ENCODE peak calls at places on chromosomes 3 and 15, in four cellular contexts. J is K562, H is H1, U is GM12878. A is an unnamed sample.

GRCh38 chr3:86416334-86416733 is 574.6 kb downstream of the VGLL3 start:
- DNase-seq in J (no peak), U (no peak), H (no peak), A (no peak)

GRCh38 chr15:56608140-56608778 is 125.0 kb downstream of the ZNF280D start:
- DNase-seq in J (no peak), U (peak; percentile 66), H (no peak), A (peak; percentile 10)

GRCh38 chr3:77038468-77038927 is 1.4 kb upstream of the ROBO2 start:
- DNase-seq in J (peak; percentile 37), U (no peak), H (peak; percentile 72), A (peak; percentile 85)

GRCh38 chr15:28120359-28120640 is 21.2 kb upstream of the OCA2 start:
- DNase-seq in U (no peak), H (no peak), J (no peak), A (no peak)

GRCh38 chr15:68729789-68730201 is 90.9 kb downstream of the ANP32A start:
- DNase-seq in J (no peak), U (no peak), H (no peak), A (peak; percentile 33)

GRCh38 chr3:33047842-33048834 is 48.8 kb downstream of the GLB1 start:
- DNase-seq in J (no peak), H (no peak), U (no peak), A (no peak)

GRCh38 chr3:49248828-49249227 is 28.2 kb downstream of the C3orf62 start:
- DNase-seq in U (peak; percentile 12), J (no peak), H (no peak), A (peak; percentile 16)

GRCh38 chr15:70505411-70505919 is 257.9 kb downstream of the UACA start:
- DNase-seq in U (no peak), J (no peak), H (no peak), A (peak; percentile 87)

GRCh38 chr15:63188247-63188936 is 1.0 kb upstream of the RAB8B start:
- DNase-seq in J (no peak), H (no peak), U (no peak), A (no peak)

GRCh38 chr15:25739687-25740121 is 123.4 kb downstream of the ATP10A start:
- DNase-seq in J (no peak), U (peak; percentile 12), H (no peak), A (peak; percentile 64)

GRCh38 chr15:63729115-63729884 is 104.4 kb downstream of the HERC1 start:
- DNase-seq in H (no peak), J (no peak), U (no peak), A (peak; percentile 6)

GRCh38 chr3:145219355-145220196 is 941.4 kb downstream of the PLOD2 start:
- DNase-seq in H (no peak), U (no peak), J (no peak), A (no peak)

GRCh38 chr15:62777657-62778056 is 264.9 kb upstream of the TPM1 start:
- DNase-seq in U (no peak), H (no peak), J (no peak), A (peak; percentile 33)

GRCh38 chr15:74041777-74042435 is 40.4 kb downstream of the GOLGA6A start:
- DNase-seq in J (peak; percentile 6), H (no peak), U (no peak), A (no peak)

GRCh38 chr3:194487289-194488006 is 646 bp upstream of the ATP13A3 start:
- DNase-seq in U (no peak), J (peak; percentile 58), H (no peak), A (no peak)

GRCh38 chr3:47849186-47850061 is 46.5 kb downstream of the DHX30 start:
- DNase-seq in U (no peak), J (no peak), H (peak; percentile 46), A (no peak)

GRCh38 chr3:144989756-144990155 is 1018.1 kb downstream of the DIPK2A start:
- DNase-seq in H (no peak), U (no peak), J (no peak), A (peak; percentile 0)

GRCh38 chr3:129735638-129736037 is 129.2 kb upstream of the PLXND1 start:
- DNase-seq in J (no peak), U (no peak), H (no peak), A (no peak)

GRCh38 chr15:41989573-41990242 is 17.4 kb upstream of the EHD4 start:
- DNase-seq in U (no peak), H (peak; percentile 100), J (peak; percentile 86), A (peak; percentile 59)

GRCh38 chr3:122092460-122093165 is 37.5 kb downstream of the CD86 start:
- DNase-seq in H (no peak), U (no peak), J (peak; percentile 13), A (peak; percentile 31)

GRCh38 chr3:173529062-173529711 is 131.6 kb downstream of the NLGN1 start:
- DNase-seq in J (no peak), H (no peak), U (no peak), A (peak; percentile 4)

GRCh38 chr3:32399030-32399620 is 7.5 kb downstream of the CMTM7 start:
- DNase-seq in J (peak; percentile 51), H (no peak), U (no peak), A (peak; percentile 60)

GRCh38 chr15:25796395-25796794 is 66.7 kb downstream of the ATP10A start:
- DNase-seq in H (no peak), U (no peak), J (no peak), A (no peak)

GRCh38 chr15:92034227-92034626 is 180.7 kb downstream of the SLCO3A1 start:
- DNase-seq in H (no peak), U (no peak), J (no peak), A (no peak)

GRCh38 chr15:48720646-48721045 is 75.1 kb upstream of the FBN1 start:
- DNase-seq in H (no peak), U (no peak), J (no peak), A (no peak)

GRCh38 chr15:35107122-35107521 is 22.0 kb upstream of the NANOGP8 start:
- DNase-seq in U (no peak), J (no peak), H (no peak), A (peak; percentile 31)

GRCh38 chr3:191330309-191330712 is at the start of gene UTS2B:
- DNase-seq in U (no peak), J (peak; percentile 12), H (no peak), A (peak; percentile 93)

GRCh38 chr15:101455291-101455916 is 34.1 kb downstream of the PCSK6 start:
- DNase-seq in J (no peak), U (no peak), H (no peak), A (no peak)

GRCh38 chr15:68819451-68820204 is 1.1 kb downstream of the ANP32A start:
- DNase-seq in U (no peak), J (no peak), H (no peak), A (peak; percentile 47)

GRCh38 chr3:66012711-66013110 is 26.0 kb downstream of the MAGI1 start:
- DNase-seq in H (no peak), U (no peak), J (no peak), A (no peak)

GRCh38 chr15:98018761-98019351 is 58.4 kb downstream of the ARRDC4 start:
- DNase-seq in J (no peak), U (no peak), H (no peak), A (no peak)

GRCh38 chr3:30539214-30539613 is 67.2 kb upstream of the TGFBR2 start:
- DNase-seq in J (no peak), H (no peak), U (no peak), A (no peak)

GRCh38 chr3:193124861-193125260 is 116.2 kb upstream of the PLAAT1 start:
- DNase-seq in H (no peak), J (no peak), U (no peak), A (no peak)

GRCh38 chr15:89631902-89632264 is 23.4 kb downstream of the KIF7 start:
- DNase-seq in U (no peak), J (no peak), H (no peak), A (no peak)

GRCh38 chr3:8324727-8325126 is 176.9 kb upstream of the LMCD1 start:
- DNase-seq in U (no peak), H (peak; percentile 68), J (no peak), A (peak; percentile 27)
- TF ChIP-seq CHD1 in U (no peak), H (no peak), J (no peak), A (no peak)

GRCh38 chr3:28348286-28348636 is 260 bp upstream of the ZCWPW2 start:
- DNase-seq in H (no peak), J (no peak), U (no peak), A (peak; percentile 89)

GRCh38 chr3:28348637-28349396 is at the start of the genes AZI2 and ZCWPW2:
- DNase-seq in U (peak; percentile 74), H (peak; percentile 93), J (peak; percentile 88), A (peak; percentile 95)

GRCh38 chr3:28345690-28346089 is 2.8 kb upstream of the ZCWPW2 start:
- DNase-seq in J (no peak), U (no peak), H (no peak), A (no peak)

GRCh38 chr3:28349397-28350000 is 875 bp upstream of the AZI2 start:
- DNase-seq in J (no peak), H (no peak), U (no peak), A (peak; percentile 4)

GRCh38 chr3:28347374-28348285 is 891 bp upstream of the ZCWPW2 start:
- DNase-seq in H (no peak), J (peak; percentile 10), U (no peak), A (peak; percentile 65)
- TF ChIP-seq CHD1 in H (no peak), J (no peak), U (no peak), A (no peak)

GRCh38 chr3:123702720-123703119 is 117.9 kb upstream of the HACD2 start:
- DNase-seq in H (no peak), U (no peak), J (no peak), A (no peak)

GRCh38 chr3:123705886-123706285 is 121.0 kb upstream of the HACD2 start:
- DNase-seq in H (no peak), U (no peak), J (no peak), A (no peak)

GRCh38 chr3:123708531-123708930 is 123.7 kb upstream of the HACD2 start:
- DNase-seq in J (no peak), H (no peak), U (no peak), A (no peak)

GRCh38 chr3:123711356-123711755 is 126.5 kb upstream of the HACD2 start:
- DNase-seq in J (no peak), H (no peak), U (no peak), A (no peak)

DNA sequence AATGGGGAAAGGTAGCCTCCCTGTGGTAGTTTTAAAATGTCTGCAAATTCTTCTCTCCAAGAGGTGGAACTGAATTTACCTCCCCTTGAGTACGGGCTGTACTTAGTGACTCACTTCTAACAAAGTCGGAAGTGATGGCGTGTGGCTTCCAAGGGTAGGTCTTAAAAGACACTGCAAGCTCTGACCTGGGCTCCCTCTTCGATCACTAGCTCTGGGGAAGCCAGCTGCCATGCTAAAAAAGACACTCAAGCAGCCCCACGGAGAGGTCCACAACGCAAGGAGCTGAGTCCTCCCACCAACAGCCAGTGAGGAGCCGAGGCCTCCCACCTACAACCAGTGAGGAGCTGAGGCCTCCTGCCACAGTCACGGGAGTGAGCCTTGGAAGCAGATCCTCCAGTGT is 122.0 kb upstream of the HACD2 start:
- DNase-seq in U (no peak), H (no peak), J (no peak), A (peak; percentile 26)
- TF ChIP-seq CHD1 in U (no peak), H (no peak), J (no peak), A (no peak)

DNA sequence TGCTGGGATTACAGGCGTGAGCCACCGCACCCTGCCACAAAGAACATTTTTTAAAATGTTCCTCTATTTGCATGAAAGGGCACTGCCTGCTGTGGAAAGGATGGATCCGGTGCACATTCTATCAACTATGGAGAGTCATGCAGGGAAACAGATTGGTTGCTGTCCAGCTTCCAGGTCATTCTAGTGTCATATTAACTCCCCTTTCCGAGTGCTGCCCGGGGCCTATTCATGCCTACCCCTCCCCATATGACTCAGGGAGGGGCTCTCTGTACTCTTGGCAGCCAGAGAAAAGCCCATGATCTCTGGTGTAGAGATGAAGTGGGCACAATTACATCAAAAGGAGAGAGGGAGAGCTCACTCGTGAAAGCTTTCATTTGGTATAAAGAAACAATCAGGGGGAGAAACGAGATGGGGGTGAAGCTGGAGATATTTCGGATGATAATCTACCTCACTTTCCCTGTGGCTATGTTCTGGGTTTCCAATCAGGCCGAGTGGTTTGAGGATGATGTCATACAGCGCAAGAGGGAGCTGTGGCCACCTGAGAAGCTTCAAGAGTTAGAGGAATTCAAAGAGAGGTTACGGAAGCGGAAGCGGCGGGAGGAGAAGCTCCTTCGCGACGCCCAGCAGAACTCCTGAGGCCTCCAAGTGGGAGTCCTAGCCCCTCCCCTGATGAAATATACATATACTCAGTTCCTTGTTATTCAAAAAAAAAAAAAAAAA is 16.1 kb upstream of the AHSG start:
- DNase-seq in J (no peak), U (no peak), H (no peak), A (peak; percentile 16)
- TF ChIP-seq CHD1 in J (no peak), U (no peak), H (no peak), A (no peak)